ENCODE peak calls at places on chromosomes 7 and 10, in four cellular contexts. T is right lobe of liver, X is neural progenitor cell, N is endothelial cell of umbilical vein. C is an unnamed sample. For H3K4me1 and H3K9me3, the result is how much of the 10 kb centered on the place peaks cover.

GRCh38 chr7:20310963-20311742 is 19.5 kb upstream of the ITGB8 start:
- DNase-seq in T (no peak), X (peak), N (peak), C (no peak)

GRCh38 chr10:119852277-119852676 is 20.4 kb downstream of the MCMBP start:
- DNase-seq in T (no peak), X (no peak), N (no peak), C (no peak)

GRCh38 chr7:6260291-6261183 is 11.9 kb downstream of the CYTH3 start:
- DNase-seq in T (no peak), X (no peak), N (no peak), C (no peak)

GRCh38 chr7:106535234-106536026 is 125.5 kb downstream of the CCDC71L start:
- DNase-seq in T (no peak), X (no peak), N (no peak), C (no peak)

GRCh38 chr10:3060481-3060889 is 6.9 kb upstream of the PFKP start:
- DNase-seq in T (no peak), X (no peak), N (no peak), C (no peak)

GRCh38 chr7:10083766-10084165 is 889.9 kb upstream of the PHF14 start:
- DNase-seq in T (no peak), X (no peak), N (no peak), C (no peak)

GRCh38 chr10:95121904-95122303 is 52.6 kb upstream of the CYP2C8 start:
- DNase-seq in T (peak), X (no peak), N (no peak), C (no peak)

GRCh38 chr7:99631311-99632109 is 14.8 kb downstream of the ZSCAN25 start:
- DNase-seq in T (no peak), X (peak), N (no peak), C (no peak)

GRCh38 chr10:90856261-90856660 is 1.6 kb downstream of the HTR7 start:
- DNase-seq in T (no peak), X (no peak), N (no peak), C (no peak)

GRCh38 chr7:30159153-30159552 is 24.4 kb downstream of the MTURN start:
- DNase-seq in T (no peak), X (no peak), N (no peak), C (no peak)

GRCh38 chr10:95467162-95467599 is 94.0 kb downstream of the SORBS1 start:
- DNase-seq in T (no peak), X (peak), N (peak), C (no peak)

GRCh38 chr10:73159038-73159648 is 8.7 kb downstream of the ECD start:
- DNase-seq in T (no peak), X (peak), N (peak), C (peak)

GRCh38 chr7:31633894-31634494 is 53.0 kb upstream of the PPP1R17 start:
- DNase-seq in T (no peak), X (peak), N (peak), C (no peak)

GRCh38 chr7:50509459-50509858 is 55.7 kb downstream of the DDC start:
- DNase-seq in T (no peak), X (no peak), N (no peak), C (no peak)

GRCh38 chr7:98548370-98548769 is 68.7 kb upstream of the NPTX2 start:
- DNase-seq in T (no peak), X (no peak), N (no peak), C (no peak)

GRCh38 chr7:15853832-15854470 is 167.5 kb upstream of the MEOX2 start:
- DNase-seq in T (no peak), X (no peak), N (peak), C (no peak)

GRCh38 chr10:106795619-106796018 is 368.9 kb downstream of the SORCS1 start:
- DNase-seq in T (no peak), X (peak), N (no peak), C (no peak)

GRCh38 chr10:30284860-30285594 is 64.1 kb downstream of the MTPAP start:
- DNase-seq in T (no peak), X (no peak), N (no peak), C (no peak)

GRCh38 chr10:119079572-119080520 is 771 bp downstream of the EIF3A start:
- DNase-seq in T (peak), X (peak), N (peak), C (peak)

GRCh38 chr7:151756076-151756731 is 120.7 kb downstream of the PRKAG2 start:
- DNase-seq in T (peak), X (no peak), N (peak), C (peak)

GRCh38 chr10:86203162-86203905 is 163.3 kb downstream of the GRID1 start:
- DNase-seq in T (no peak), X (peak), N (no peak), C (peak)

GRCh38 chr7:48112431-48113165 is 23.5 kb downstream of the UPP1 start:
- DNase-seq in T (no peak), X (no peak), N (no peak), C (no peak)

GRCh38 chr10:86111902-86112301 is 254.7 kb downstream of the GRID1 start:
- DNase-seq in T (no peak), X (no peak), N (no peak), C (no peak)

GRCh38 chr10:115944538-115944937 is 328.5 kb downstream of the GFRA1 start:
- DNase-seq in T (no peak), X (no peak), N (no peak), C (no peak)
- H3K4me1 ChIP-seq in T (under half), X (under half), N (under half), C (under half)

GRCh38 chr7:54409917-54410316 is 132.3 kb upstream of the VSTM2A start:
- DNase-seq in T (no peak), X (no peak), N (no peak), C (no peak)
- H3K9me3 ChIP-seq in T (under half), X (under half), N (under half), C (under half)

GRCh38 chr10:21230219-21230618 is 295.3 kb downstream of the SKIDA1 start:
- DNase-seq in T (no peak), X (no peak), N (no peak), C (no peak)
- H3K27ac ChIP-seq in T (no peak), X (no peak), N (no peak), C (no peak)

GRCh38 chr7:139730746-139731612 is 46.8 kb downstream of the HIPK2 start:
- DNase-seq in T (no peak), X (peak), N (peak), C (peak)
- H3K4me1 ChIP-seq in T (half or more), X (under half), N (half or more), C (under half)

C was measured in aorta.